ENCODE peak calls at places on chromosomes 7 and 10, in six cellular contexts. D is WTC11, N is Peyer's patch, O is left ventricle myocardium inferior, E is thoracic aorta, T is GM13976. P is an unnamed sample.

GRCh38 chr7:83863906-83864305 is 215.0 kb upstream of the SEMA3E start:
- DNase-seq in O (no peak), N (no peak), T (no peak), E (no peak), D (no peak), P (no peak)

GRCh38 chr7:108094375-108094774 is 35.8 kb downstream of the LAMB4 start:
- DNase-seq in D (no peak), N (no peak), T (no peak), E (no peak), O (no peak), P (no peak)

GRCh38 chr10:129963831-129964501 is at the start of gene EBF3:
- DNase-seq in N (peak; percentile 15), T (no peak), E (no peak), D (peak; percentile 85), O (peak; percentile 90), P (peak; percentile 51)

GRCh38 chr10:46216003-46216634 is 70.7 kb upstream of the ANTXRL start:
- DNase-seq in N (no peak), O (no peak), T (peak; percentile 27), E (no peak), D (no peak), P (no peak)

GRCh38 chr7:144826248-144826647 is 9.6 kb downstream of the TPK1 start:
- DNase-seq in T (no peak), D (no peak), N (no peak), E (no peak), O (no peak), P (no peak)

GRCh38 chr7:45921699-45922519 is 837 bp upstream of the IGFBP3 start:
- DNase-seq in D (peak; percentile 80), N (no peak), E (no peak), O (peak; percentile 66), T (no peak), P (peak; percentile 56)

GRCh38 chr10:31697271-31698168 is 231.1 kb downstream of the ARHGAP12 start:
- DNase-seq in E (peak; percentile 85), O (peak; percentile 86), T (no peak), D (no peak), N (peak; percentile 20), P (no peak)

GRCh38 chr7:34823650-34824258 is 165.7 kb downstream of the NPSR1 start:
- DNase-seq in T (peak; percentile 63), N (peak; percentile 31), E (no peak), D (peak; percentile 71), O (peak; percentile 15), P (peak; percentile 54)

GRCh38 chr10:83078160-83078559 is 1061.1 kb upstream of the GHITM start:
- DNase-seq in E (no peak), D (no peak), O (no peak), N (no peak), T (no peak), P (no peak)

GRCh38 chr7:114530074-114530611 is 115.5 kb downstream of the FOXP2 start:
- DNase-seq in T (no peak), E (no peak), O (no peak), D (no peak), N (no peak), P (no peak)

GRCh38 chr7:83751217-83751616 is 102.3 kb upstream of the SEMA3E start:
- DNase-seq in D (no peak), T (no peak), E (no peak), O (no peak), N (no peak), P (no peak)

GRCh38 chr7:101728888-101729883 is 88.2 kb upstream of the CUX1 start:
- DNase-seq in T (no peak), D (no peak), E (no peak), N (no peak), O (no peak), P (no peak)

DNA sequence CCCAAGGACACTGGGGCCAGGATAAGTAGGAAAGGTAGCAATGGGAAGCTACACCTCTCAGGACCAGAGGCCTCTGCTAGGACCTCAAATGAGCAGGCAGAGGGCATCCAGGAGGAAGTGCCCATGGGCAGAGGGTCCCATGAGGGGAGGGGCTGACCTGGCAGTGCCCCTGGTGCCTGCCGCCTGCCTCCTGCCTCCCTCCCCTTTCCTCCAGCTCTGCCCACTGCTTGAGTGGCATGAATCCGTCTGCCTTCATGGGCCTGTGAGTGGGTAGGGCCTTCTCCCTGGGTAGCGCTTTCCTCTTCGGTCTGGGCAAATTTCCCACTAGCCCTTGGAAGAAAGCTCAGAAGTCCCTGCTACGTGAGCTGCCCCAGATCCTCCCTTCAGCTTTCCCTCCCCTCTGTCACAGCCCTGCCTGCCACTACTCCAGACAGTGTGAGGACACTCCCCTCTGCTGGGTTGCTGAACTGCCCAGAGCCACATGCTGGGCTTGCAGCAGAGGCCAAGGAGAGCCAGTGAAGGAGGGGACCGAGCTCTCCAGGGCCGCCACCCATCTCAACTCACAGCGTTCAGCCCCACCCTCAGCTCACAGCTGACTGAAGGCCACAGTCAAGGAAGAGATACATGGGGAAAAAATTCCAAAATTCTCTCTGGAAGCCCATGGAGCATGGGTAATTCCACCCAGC is 141.4 kb downstream of the ARHGAP22 start:
- DNase-seq in E (no peak), O (no peak), T (no peak), N (peak; percentile 1), D (no peak), P (no peak)
- TF ChIP-seq CTCF in E (no peak), O (no peak), T (no peak), N (no peak), D (no peak), P (no peak)

GRCh38 chr10:390449-391100 is 255.3 kb downstream of the ZMYND11 start:
- DNase-seq in T (no peak), D (no peak), N (no peak), O (no peak), E (no peak), P (no peak)
- TF ChIP-seq CTCF in T (no peak), D (no peak), N (no peak), O (no peak), E (no peak), P (no peak)

DNA sequence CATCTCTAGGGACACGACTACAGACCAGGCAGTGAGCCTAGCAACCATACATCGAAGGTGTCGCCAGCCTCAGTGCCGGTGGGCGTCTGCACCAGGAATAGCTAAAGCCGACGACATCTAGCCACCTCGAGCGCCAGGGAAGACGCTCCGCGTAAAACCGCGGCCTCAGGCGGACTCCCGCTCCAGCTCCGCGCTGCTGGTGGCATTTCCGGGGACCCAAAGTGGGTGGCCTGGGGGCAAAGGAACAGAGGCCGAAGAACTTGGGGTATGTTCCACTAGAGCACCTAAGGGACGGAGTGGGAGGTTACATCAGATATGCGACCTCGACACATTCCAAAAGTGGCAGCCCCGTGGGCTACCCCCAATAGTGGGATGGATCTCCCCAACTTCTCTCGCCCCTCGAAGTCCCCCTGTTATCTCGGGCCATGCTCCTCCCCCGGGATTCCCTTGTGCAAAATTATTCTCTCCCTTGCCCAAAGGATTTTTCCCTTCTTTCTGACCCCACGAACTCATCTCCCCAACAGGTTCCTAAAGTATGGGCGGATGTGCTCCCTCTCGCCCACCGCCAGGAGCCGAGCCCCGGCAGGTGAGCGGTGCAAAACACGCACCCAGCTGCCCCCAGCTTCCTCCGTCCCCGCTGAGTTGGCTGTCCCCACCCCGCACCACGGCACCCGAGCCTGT is 1.2 kb downstream of the KCNMA1 start:
- DNase-seq in T (no peak), O (no peak), E (no peak), N (no peak), D (peak; percentile 46), P (peak; percentile 21)
- TF ChIP-seq CTCF in T (no peak), O (no peak), E (peak; percentile 29), N (no peak), D (no peak), P (peak; percentile 40)

GRCh38 chr10:29533046-29533445 is 101.7 kb downstream of the SVIL start:
- DNase-seq in T (no peak), D (no peak), O (no peak), N (no peak), E (no peak), P (no peak)

GRCh38 chr10:29535778-29536459 is 98.9 kb downstream of the SVIL start:
- DNase-seq in N (no peak), D (no peak), E (no peak), T (no peak), O (no peak), P (no peak)

GRCh38 chr10:29534590-29534989 is 100.2 kb downstream of the SVIL start:
- DNase-seq in O (no peak), N (no peak), T (no peak), E (no peak), D (no peak), P (no peak)

GRCh38 chr10:29533696-29534285 is 101.0 kb downstream of the SVIL start:
- DNase-seq in E (no peak), D (no peak), T (no peak), N (no peak), O (no peak), P (no peak)

DNA sequence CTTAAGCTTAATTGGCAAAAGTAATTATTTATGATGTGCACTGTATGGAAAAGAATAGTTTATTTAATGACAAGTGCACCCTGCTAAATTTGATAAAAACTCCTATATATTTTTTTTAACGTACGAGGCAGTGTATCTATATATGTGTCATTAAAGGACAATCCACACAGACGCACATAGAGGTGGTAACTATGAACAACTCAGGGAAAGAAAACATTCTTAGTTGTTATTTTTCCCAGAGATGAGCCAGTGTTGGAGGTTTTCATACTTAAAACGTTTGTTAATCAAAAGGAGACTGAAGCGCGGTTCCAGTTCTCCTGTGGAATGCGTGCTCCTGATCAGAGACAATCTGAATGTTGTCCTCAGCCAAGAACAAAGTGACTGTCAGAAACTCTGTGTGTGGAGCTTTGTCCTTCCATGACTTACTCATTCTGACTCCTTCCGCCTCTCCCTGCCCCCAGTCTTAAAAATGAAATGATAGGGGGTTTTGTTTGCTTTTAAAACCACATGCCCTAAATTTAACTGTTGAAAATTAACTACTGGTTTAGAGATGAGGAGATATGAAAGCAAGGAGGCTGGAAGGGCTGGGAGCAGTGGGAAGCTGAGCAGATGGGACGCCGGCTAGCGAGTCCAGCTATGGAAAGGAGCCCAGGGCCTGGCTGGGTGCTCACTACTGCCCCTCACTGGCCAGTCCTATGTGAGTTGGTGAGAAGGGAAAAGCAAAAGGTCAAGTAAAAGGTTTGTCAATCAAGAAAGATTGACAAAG is 99.6 kb downstream of the SVIL start:
- DNase-seq in D (peak; percentile 80), N (no peak), E (no peak), T (no peak), O (peak; percentile 51), P (peak; percentile 51)
- TF ChIP-seq CTCF in D (peak; percentile 75), N (no peak), E (peak; percentile 50), T (no peak), O (peak; percentile 68), P (peak; percentile 85)

DNA sequence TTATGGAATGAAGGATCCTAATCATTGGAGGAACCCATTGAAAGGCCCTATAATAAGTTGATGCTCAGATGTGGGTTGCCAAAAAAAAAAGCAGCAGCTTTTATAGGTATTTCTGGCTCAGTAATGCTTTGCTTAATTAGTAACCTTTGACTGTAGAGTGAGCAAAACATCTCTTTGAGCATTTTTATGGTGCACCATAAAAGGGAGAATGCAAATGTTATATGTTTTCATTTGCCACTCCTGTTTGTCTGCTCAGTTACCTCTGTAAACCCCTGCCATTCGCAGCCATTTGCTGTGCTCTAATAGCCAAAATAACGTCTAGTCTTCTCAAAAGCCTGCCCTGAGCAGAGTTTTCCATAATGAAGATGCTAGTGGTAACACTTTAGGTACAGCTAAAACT is 589.1 kb upstream of the FOXK1 start:
- DNase-seq in T (no peak), O (no peak), N (no peak), E (no peak), D (no peak), P (no peak)
- TF ChIP-seq CTCF in T (no peak), O (no peak), N (no peak), E (no peak), D (no peak), P (no peak)

GRCh38 chr10:133297504-133297903 is 11.2 kb downstream of the TUBGCP2 start:
- DNase-seq in T (no peak), D (no peak), O (no peak), N (no peak), E (no peak), P (no peak)
- TF ChIP-seq CTCF in T (no peak), D (no peak), O (no peak), N (no peak), E (no peak), P (no peak)

P was measured in progenitor cell of endocrine pancreas.